ENCODE peak calls at places on chromosome 13, in five cellular contexts. M is activated B cell treated with CpG ODN at 0.5 μM for 24 hours, C is LHCN-M2, N is ureter, R is HuH-7. Y is an unnamed sample.
A peak's percentile ranks its signal among the peaks of the same experiment; 100 is the strongest.

GRCh38 chr13:34347784-34348573 is 530.0 kb downstream of the RFC3 start:
- DNase-seq in M (no peak), C (no peak), N (peak; percentile 53), R (no peak), Y (peak; percentile 64)

GRCh38 chr13:98582947-98583346 is 6.0 kb upstream of the STK24 start:
- DNase-seq in M (no peak), C (no peak), N (peak; percentile 48), R (no peak), Y (peak; percentile 21)

GRCh38 chr13:94408300-94409036 is 71.0 kb downstream of the DCT start:
- DNase-seq in M (no peak), C (no peak), N (no peak), R (no peak), Y (no peak)

GRCh38 chr13:112143753-112144615 is 77.0 kb downstream of the SOX1 start:
- DNase-seq in M (no peak), C (no peak), N (no peak), R (no peak), Y (no peak)

GRCh38 chr13:38483623-38484022 is 134.0 kb downstream of the UFM1 start:
- DNase-seq in M (no peak), C (no peak), N (no peak), R (no peak), Y (no peak)

GRCh38 chr13:110136660-110137585 is 170.0 kb downstream of the COL4A1 start:
- DNase-seq in M (no peak), C (no peak), N (no peak), R (no peak), Y (no peak)

GRCh38 chr13:51230473-51231105 is 8.4 kb downstream of the FAM124A start:
- DNase-seq in M (no peak), C (peak; percentile 15), N (peak; percentile 73), R (no peak), Y (peak; percentile 27)

GRCh38 chr13:53250272-53250875 is 221.8 kb downstream of the OLFM4 start:
- DNase-seq in M (no peak), C (peak; percentile 64), N (no peak), R (peak; percentile 21), Y (peak; percentile 62)

GRCh38 chr13:48892311-48892710 is 83.4 kb upstream of the FNDC3A start:
- DNase-seq in M (no peak), C (peak; percentile 95), N (no peak), R (no peak), Y (no peak)

GRCh38 chr13:111076156-111077013 is 38.7 kb upstream of the ARHGEF7 start:
- DNase-seq in M (no peak), C (no peak), N (no peak), R (no peak), Y (no peak)

GRCh38 chr13:95713651-95714050 is 36.7 kb downstream of the DNAJC3 start:
- DNase-seq in M (no peak), C (peak; percentile 42), N (no peak), R (no peak), Y (no peak)

GRCh38 chr13:112713517-112714253 is 23.8 kb downstream of the ATP11A start:
- DNase-seq in M (no peak), C (no peak), N (no peak), R (no peak), Y (no peak)

GRCh38 chr13:22102237-22102636 is 431.4 kb downstream of the FGF9 start:
- DNase-seq in M (no peak), C (no peak), N (no peak), R (no peak), Y (no peak)

GRCh38 chr13:113656015-113656588 is 1.9 kb downstream of the ATP4B start:
- DNase-seq in M (peak; percentile 10), C (no peak), N (no peak), R (no peak), Y (no peak)

Y was measured in prostate gland.